ENCODE peak calls at places on chromosome 4, in nine cellular contexts. F is ovary, R is heart left ventricle, Z is breast epithelium, J is thyroid gland, C is stomach, P is H1, D is uterus, N is esophagus muscularis mucosa. X is an unnamed sample.

GRCh38 chr4:147755567-147756295 is 23.8 kb downstream of the ARHGAP10 start:
- DNase-seq in C (no peak), D (no peak), J (no peak), P (no peak), F (no peak), Z (no peak), N (no peak), R (no peak), X (no peak)

GRCh38 chr4:7693237-7693608 is 246.4 kb downstream of the AFAP1 start:
- DNase-seq in F (no peak), C (no peak), N (no peak), J (no peak), R (no peak), P (no peak), Z (no peak), D (no peak), X (no peak)

GRCh38 chr4:103364066-103364465 is 165.9 kb upstream of the CENPE start:
- DNase-seq in R (no peak), C (no peak), F (no peak), P (no peak), N (no peak), J (no peak), D (no peak), Z (no peak), X (no peak)

GRCh38 chr4:111836601-111837000 is 308.7 kb upstream of the FAM241A start:
- DNase-seq in F (no peak), D (no peak), Z (no peak), P (no peak), R (no peak), N (no peak), J (no peak), C (no peak), X (no peak)

GRCh38 chr4:76601791-76602190 is 166.8 kb downstream of the SHROOM3 start:
- DNase-seq in J (peak; percentile 48), R (no peak), N (peak; percentile 88), F (no peak), Z (no peak), P (no peak), C (no peak), D (no peak), X (no peak)

GRCh38 chr4:149203256-149204001 is 612.2 kb downstream of the IQCM start:
- DNase-seq in C (no peak), P (no peak), R (peak; percentile 65), F (no peak), D (no peak), J (peak; percentile 73), Z (no peak), N (no peak), X (no peak)

GRCh38 chr4:185261971-185262370 is 52.6 kb downstream of the SNX25 start:
- DNase-seq in N (no peak), J (no peak), P (no peak), F (no peak), C (no peak), R (no peak), Z (no peak), D (no peak), X (no peak)

GRCh38 chr4:19961092-19961491 is 290.6 kb upstream of the SLIT2 start:
- DNase-seq in C (no peak), N (no peak), Z (no peak), R (no peak), P (no peak), D (no peak), F (no peak), J (no peak), X (no peak)

GRCh38 chr4:65502151-65502691 is 168.1 kb downstream of the EPHA5 start:
- DNase-seq in R (no peak), Z (no peak), D (no peak), N (no peak), P (no peak), C (no peak), F (no peak), J (no peak), X (no peak)

GRCh38 chr4:82905205-82905604 is 4.7 kb downstream of the THAP9 start:
- DNase-seq in F (no peak), N (no peak), J (no peak), R (no peak), P (no peak), Z (no peak), D (no peak), C (no peak), X (no peak)

GRCh38 chr4:3013839-3014350 is 50.5 kb downstream of the GRK4 start:
- DNase-seq in P (no peak), R (no peak), F (no peak), Z (no peak), N (no peak), C (peak; percentile 73), J (no peak), D (no peak), X (no peak)

GRCh38 chr4:82372874-82373815 is 646 bp downstream of the HNRNPD start:
- DNase-seq in J (peak; percentile 84), P (peak; percentile 65), D (peak; percentile 71), Z (peak; percentile 72), R (peak; percentile 73), N (peak; percentile 93), F (peak; percentile 74), C (peak; percentile 82), X (peak; percentile 75)

GRCh38 chr4:13982008-13982407 is 354.5 kb upstream of the BOD1L1 start:
- DNase-seq in P (no peak), R (no peak), Z (no peak), N (no peak), D (no peak), C (no peak), J (no peak), F (no peak), X (no peak)

GRCh38 chr4:2059034-2059725 is at the start of gene NAT8L:
- DNase-seq in R (peak; percentile 31), D (no peak), P (no peak), J (peak; percentile 28), C (no peak), F (no peak), Z (no peak), N (no peak), X (no peak)

GRCh38 chr4:16900325-16900724 is 1.9 kb upstream of the LDB2 start:
- DNase-seq in P (no peak), C (no peak), R (no peak), D (no peak), N (no peak), J (no peak), F (no peak), Z (no peak), X (no peak)

DNA sequence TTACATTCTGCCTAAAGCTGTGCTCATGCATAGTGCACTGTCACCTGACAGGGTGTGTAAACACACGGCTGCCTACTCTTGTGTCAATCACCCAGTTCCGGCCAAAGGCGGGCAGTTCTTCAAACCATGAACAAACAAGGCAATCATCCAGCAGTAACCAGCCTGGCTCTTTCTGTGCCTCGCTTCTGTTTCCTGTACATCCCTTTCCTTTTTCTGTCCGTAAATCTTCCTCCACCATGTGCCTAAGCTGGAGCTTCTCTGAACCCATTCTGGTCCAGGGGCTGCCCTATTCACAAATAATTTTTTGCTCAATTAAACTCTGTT is 60.8 kb upstream of the CBR4 start:
- DNase-seq in D (no peak), N (no peak), R (no peak), Z (peak; percentile 71), J (no peak), C (peak; percentile 72), F (no peak), P (no peak), X (no peak)
- H3K4me3 ChIP-seq in D (no peak overlapping the region), N (no peak overlapping the region), R (no peak overlapping the region), Z (no peak overlapping the region), J (no peak overlapping the region), C (no peak overlapping the region), F (no peak overlapping the region), P (no peak overlapping the region), X (no peak overlapping the region)

DNA sequence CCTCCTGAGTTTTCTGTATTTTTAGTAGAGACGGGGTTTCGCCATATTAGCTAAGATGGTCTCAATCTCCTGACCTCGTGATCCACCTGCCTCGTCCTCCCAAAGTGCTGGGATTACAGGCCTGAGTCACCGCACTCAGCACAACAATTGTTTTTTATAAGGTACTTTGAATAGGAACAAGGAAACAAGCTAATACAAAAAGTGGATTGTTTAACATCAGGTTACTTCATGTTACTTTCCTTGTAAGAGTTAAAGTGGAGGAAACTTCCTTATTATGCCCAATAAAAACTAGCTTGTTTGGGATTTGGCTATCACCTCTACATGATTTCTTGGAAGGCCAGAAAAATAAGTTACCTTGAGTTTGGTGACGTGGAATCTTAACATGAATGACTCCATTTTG is 698.7 kb downstream of the CCSER1 start:
- DNase-seq in F (no peak), P (no peak), D (no peak), Z (no peak), C (no peak), J (no peak), N (no peak), R (no peak), X (no peak)
- TF ChIP-seq POLR2A in F (no peak), P (no peak), D (no peak), Z (no peak), C (no peak), J (no peak), N (no peak), R (no peak), X (no peak)

GRCh38 chr4:139078926-139079325 is 63.3 kb downstream of the NOCT start:
- DNase-seq in D (no peak), C (no peak), R (no peak), P (no peak), J (no peak), F (no peak), Z (no peak), N (no peak), X (no peak)

GRCh38 chr4:139085141-139085540 is 69.6 kb downstream of the NOCT start:
- DNase-seq in D (no peak), Z (no peak), J (no peak), C (no peak), R (no peak), F (no peak), N (no peak), P (no peak), X (no peak)

GRCh38 chr4:139084425-139085093 is 69.0 kb downstream of the NOCT start:
- DNase-seq in N (no peak), R (no peak), P (no peak), C (no peak), D (no peak), Z (no peak), J (no peak), F (no peak), X (no peak)

GRCh38 chr4:139082750-139083532 is 67.4 kb downstream of the NOCT start:
- DNase-seq in C (peak; percentile 95), Z (peak; percentile 97), F (peak; percentile 91), R (peak; percentile 96), P (peak; percentile 90), J (peak; percentile 97), N (peak; percentile 99), D (peak; percentile 94), X (peak; percentile 99)

GRCh38 chr4:139083533-139084424 is 68.2 kb downstream of the NOCT start:
- DNase-seq in C (peak; percentile 90), J (peak; percentile 94), R (peak; percentile 95), P (peak; percentile 86), F (peak; percentile 88), N (peak; percentile 95), D (peak; percentile 83), Z (peak; percentile 74), X (peak; percentile 96)
- H3K4me3 ChIP-seq in C (peak overlapping the region; percentile 85), J (peak overlapping the region; percentile 69), R (peak overlapping the region; percentile 77), P (peak overlapping the region; percentile 86), F (peak overlapping the region; percentile 76), N (peak overlapping the region; percentile 80), D (peak overlapping the region; percentile 64), Z (peak overlapping the region; percentile 93), X (peak overlapping the region; percentile 82)

DNA sequence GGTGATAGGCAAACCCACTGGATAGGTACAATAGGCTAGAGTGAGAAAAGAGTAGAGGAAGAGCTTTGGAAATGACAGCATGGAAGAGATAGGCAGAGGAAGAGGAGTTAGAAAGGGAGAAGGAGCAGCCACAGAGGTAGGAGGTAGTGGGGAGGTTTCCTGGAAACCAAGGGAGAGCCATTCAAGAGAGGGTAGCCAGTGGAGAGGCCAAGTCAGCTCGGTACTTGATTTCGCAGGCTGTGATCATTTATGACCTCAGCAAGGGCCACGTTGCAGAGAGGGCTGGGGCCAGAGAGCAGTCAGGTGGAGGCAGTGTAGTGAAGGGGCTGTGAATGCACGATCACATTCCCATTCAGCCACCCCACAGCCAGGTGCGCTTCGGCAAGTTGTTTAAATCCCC is 76.0 kb downstream of the TMEM131L start:
- DNase-seq in D (no peak), R (no peak), Z (no peak), C (no peak), F (no peak), N (peak; percentile 85), P (no peak), J (no peak), X (no peak)
- TF ChIP-seq POLR2A in D (no peak), R (no peak), Z (no peak), C (no peak), F (no peak), N (no peak), P (no peak), J (no peak), X (no peak)

X was measured in lower leg skin.